ENCODE peak calls at places on chromosomes 2 and 18, in five cellular contexts. G is astrocyte, O is adrenal gland, Q is tibial artery, W is HFF-Myc. V is an unnamed sample.

GRCh38 chr2:231928901-231929725 is 2.9 kb upstream of the NPPC start:
- DNase-seq in O (no peak), Q (peak; percentile 33), G (no peak), W (no peak), V (no peak)

GRCh38 chr18:63197246-63197791 is 122.2 kb downstream of the BCL2 start:
- DNase-seq in W (no peak), G (no peak), Q (no peak), O (no peak), V (no peak)

GRCh38 chr2:166539340-166540162 is 45.5 kb upstream of the SCN7A start:
- DNase-seq in W (peak; percentile 69), G (peak; percentile 42), O (peak; percentile 32), Q (no peak), V (peak; percentile 27)

GRCh38 chr2:224101820-224102630 is 62.9 kb upstream of the SERPINE2 start:
- DNase-seq in Q (no peak), W (peak; percentile 91), O (no peak), G (peak; percentile 98), V (peak; percentile 80)

GRCh38 chr2:240981871-240982800 is 16.3 kb upstream of the SNED1 start:
- DNase-seq in O (peak; percentile 13), G (no peak), Q (peak; percentile 45), W (no peak), V (no peak)

GRCh38 chr18:68566991-68567390 is 147.9 kb downstream of the TMX3 start:
- DNase-seq in Q (no peak), O (no peak), W (no peak), G (no peak), V (no peak)

GRCh38 chr2:59694176-59694575 is 859.3 kb downstream of the BCL11A start:
- DNase-seq in G (no peak), W (no peak), Q (no peak), O (no peak), V (no peak)

GRCh38 chr2:85702172-85702571 is 8.0 kb downstream of the GNLY start:
- DNase-seq in O (no peak), Q (no peak), W (no peak), G (peak; percentile 73), V (no peak)

GRCh38 chr2:112829247-112829646 is 7.3 kb downstream of the IL1B start:
- DNase-seq in Q (no peak), O (no peak), W (no peak), G (no peak), V (no peak)

GRCh38 chr2:217799553-217800432 is 203.0 kb downstream of the TNS1 start:
- DNase-seq in W (no peak), O (peak; percentile 22), Q (peak; percentile 67), G (no peak), V (no peak)

GRCh38 chr2:20065885-20066602 is 14.6 kb upstream of the LAPTM4A start:
- DNase-seq in Q (no peak), O (peak; percentile 92), W (no peak), G (peak; percentile 60), V (peak; percentile 67)

GRCh38 chr2:181483221-181483620 is 26.0 kb downstream of the ITGA4 start:
- DNase-seq in O (no peak), Q (no peak), W (no peak), G (no peak), V (no peak)

GRCh38 chr2:28586864-28587263 is 91.0 kb downstream of the PLB1 start:
- DNase-seq in W (no peak), G (no peak), Q (no peak), O (no peak), V (no peak)

GRCh38 chr2:196208915-196209314 is 37.5 kb upstream of the STK17B start:
- DNase-seq in O (no peak), W (no peak), Q (no peak), G (no peak), V (no peak)

GRCh38 chr18:79828258-79828657 is 30.5 kb downstream of the KCNG2 start:
- DNase-seq in O (no peak), Q (no peak), G (no peak), W (no peak), V (no peak)
- H3K4me3 ChIP-seq in O (no peak overlapping the region), Q (no peak overlapping the region), G (no peak overlapping the region), W (no peak overlapping the region), V (no peak overlapping the region)

DNA sequence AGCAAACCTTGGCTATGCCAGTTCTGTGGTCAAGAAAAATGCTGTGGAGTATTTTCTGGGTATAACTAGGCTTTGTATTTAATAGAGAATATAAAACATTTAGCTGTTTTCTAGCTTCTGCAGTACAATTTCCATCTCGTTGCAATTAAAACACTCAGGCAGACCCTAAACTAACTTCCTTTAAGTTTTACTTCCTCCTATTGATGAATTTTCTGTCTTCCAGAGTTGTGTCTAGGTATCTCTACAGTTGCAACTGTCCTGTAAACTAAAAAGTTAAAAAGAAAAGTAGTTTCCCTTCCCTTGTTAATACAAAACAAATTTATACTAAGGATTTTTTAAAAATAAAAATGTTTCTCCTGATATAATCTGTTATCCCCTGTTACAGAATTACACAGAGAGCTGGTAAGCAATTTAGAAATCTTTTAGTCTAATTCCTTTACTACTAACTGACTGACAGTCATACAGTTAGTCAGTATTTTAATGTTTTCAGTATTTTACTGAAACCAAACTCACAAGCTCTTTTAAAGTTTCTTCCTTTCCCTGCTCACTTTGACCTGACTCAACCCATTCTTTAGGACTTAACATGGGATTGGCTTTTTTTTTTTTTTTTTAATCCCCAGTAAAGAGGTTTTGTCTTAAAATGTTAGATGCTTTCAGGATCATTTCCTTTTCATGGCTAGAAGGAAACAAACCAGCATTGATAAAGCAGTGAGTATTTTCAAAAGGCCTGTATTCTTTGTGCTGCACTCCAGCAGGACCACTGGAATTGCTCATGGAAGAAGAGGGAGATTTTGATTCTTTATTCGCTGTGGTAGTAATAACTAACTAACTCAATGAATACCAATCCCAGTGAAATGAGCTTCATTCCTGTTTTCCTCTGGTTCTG is 22.9 kb downstream of the ITGAV start:
- DNase-seq in O (no peak), W (no peak), G (no peak), Q (no peak), V (no peak)
- TF ChIP-seq CTCF in O (no peak), W (no peak), G (no peak), Q (no peak), V (no peak)

GRCh38 chr18:11985532-11985931 is 4.2 kb downstream of the IMPA2 start:
- DNase-seq in O (no peak), G (no peak), Q (peak; percentile 11), W (no peak), V (no peak)

GRCh38 chr18:11982981-11983380 is 1.7 kb downstream of the IMPA2 start:
- DNase-seq in G (no peak), W (no peak), Q (no peak), O (no peak), V (no peak)

GRCh38 chr18:11981633-11982366 is 493 bp downstream of the IMPA2 start:
- DNase-seq in W (no peak), G (no peak), O (peak; percentile 61), Q (peak; percentile 70), V (no peak)

GRCh38 chr18:11984091-11984490 is 2.8 kb downstream of the IMPA2 start:
- DNase-seq in O (no peak), G (no peak), Q (peak; percentile 43), W (no peak), V (no peak)

GRCh38 chr18:11983592-11983991 is 2.3 kb downstream of the IMPA2 start:
- DNase-seq in W (no peak), Q (peak; percentile 47), O (no peak), G (no peak), V (no peak)
- H3K4me3 ChIP-seq in W (no peak overlapping the region), Q (no peak overlapping the region), O (no peak overlapping the region), G (no peak overlapping the region), V (peak overlapping the region; percentile 87)

GRCh38 chr2:149038442-149039212 is at the start of gene LYPD6B:
- DNase-seq in W (no peak), O (no peak), G (no peak), Q (no peak), V (no peak)
- TF ChIP-seq CTCF in W (no peak), O (no peak), G (no peak), Q (no peak), V (no peak)

DNA sequence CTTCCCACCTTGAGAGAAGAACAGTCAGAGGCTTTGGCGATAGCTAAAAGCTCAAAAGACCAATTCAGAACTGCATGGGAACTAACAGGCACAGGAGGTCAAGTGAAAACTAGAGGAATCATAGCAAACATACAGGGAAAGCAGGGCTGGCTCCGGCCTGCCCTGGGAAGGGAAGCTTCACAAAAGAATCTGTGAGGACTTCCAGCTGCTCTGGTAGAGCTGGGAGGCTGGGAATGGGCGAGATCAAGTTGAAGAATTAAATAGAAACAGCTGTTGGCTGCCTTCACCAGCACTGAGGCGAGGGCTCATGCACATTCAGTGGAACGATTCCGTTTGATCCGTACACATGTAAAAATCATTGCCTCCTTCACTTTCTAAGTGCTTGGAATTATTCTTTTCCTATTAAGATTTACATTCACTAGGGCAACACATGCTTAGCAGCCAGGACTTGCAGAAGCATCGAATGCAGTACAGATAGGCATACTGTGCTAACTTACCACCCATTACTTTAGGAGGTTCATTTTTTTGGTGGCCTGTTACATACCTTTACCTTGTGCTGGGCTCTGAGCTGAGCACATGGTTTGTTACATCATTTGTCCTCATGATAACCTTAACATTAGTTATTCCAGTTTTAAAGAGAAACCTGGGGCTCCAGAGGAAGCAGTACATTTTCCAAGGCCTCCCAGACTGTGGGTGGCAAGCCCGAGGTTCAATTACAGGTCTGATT is 125.4 kb upstream of the RNF152 start:
- DNase-seq in Q (no peak), O (peak; percentile 45), W (peak; percentile 95), G (peak; percentile 65), V (no peak)
- H3K4me3 ChIP-seq in Q (no peak overlapping the region), O (no peak overlapping the region), W (peak overlapping the region; percentile 29), G (no peak overlapping the region), V (no peak overlapping the region)

GRCh38 chr2:120832296-120833070 is 96.8 kb downstream of the GLI2 start:
- DNase-seq in Q (peak; percentile 59), O (no peak), W (no peak), G (no peak), V (no peak)

GRCh38 chr2:120834206-120834605 is 98.5 kb downstream of the GLI2 start:
- DNase-seq in W (no peak), Q (peak; percentile 34), O (no peak), G (no peak), V (no peak)

GRCh38 chr2:120831891-120832290 is 96.2 kb downstream of the GLI2 start:
- DNase-seq in O (no peak), G (no peak), W (no peak), Q (peak; percentile 50), V (no peak)

GRCh38 chr2:120831106-120831505 is 95.4 kb downstream of the GLI2 start:
- DNase-seq in G (no peak), W (no peak), O (no peak), Q (peak; percentile 49), V (no peak)

DNA sequence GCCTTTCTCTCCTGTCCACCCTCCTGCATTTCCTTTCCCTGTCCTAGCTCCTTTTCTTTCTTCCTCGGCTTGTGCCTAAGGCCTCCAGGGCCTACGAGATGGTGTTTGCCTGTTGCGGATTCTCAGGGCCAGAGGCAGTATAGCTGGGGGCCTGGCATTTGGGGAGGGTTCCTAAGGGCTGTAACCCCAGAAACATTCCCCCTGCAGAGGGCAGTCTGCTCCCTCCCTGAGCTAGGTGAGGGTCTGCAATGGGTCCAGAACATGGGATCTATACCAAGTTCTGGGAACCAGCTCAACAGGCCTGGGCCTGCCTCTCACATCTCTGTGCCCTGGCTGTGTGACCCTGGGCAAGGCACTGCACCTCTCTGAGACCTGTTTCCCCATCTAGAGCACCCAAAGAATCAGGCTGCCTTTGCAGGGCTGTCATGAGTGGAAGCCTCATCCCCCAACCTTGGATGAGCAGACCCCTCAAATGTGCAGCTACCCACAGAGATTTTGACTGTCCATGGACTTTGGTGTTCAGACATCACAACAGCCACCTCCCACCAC is 97.5 kb downstream of the GLI2 start:
- DNase-seq in G (no peak), Q (peak; percentile 38), O (no peak), W (no peak), V (no peak)
- TF ChIP-seq CTCF in G (no peak), Q (no peak), O (no peak), W (no peak), V (peak; percentile 27)

GRCh38 chr2:101113441-101114267 is 37.5 kb downstream of the TBC1D8 start:
- DNase-seq in Q (no peak), O (no peak), W (peak; percentile 45), G (no peak), V (no peak)
- H3K4me3 ChIP-seq in Q (no peak overlapping the region), O (no peak overlapping the region), W (no peak overlapping the region), G (no peak overlapping the region), V (no peak overlapping the region)